ENCODE peak calls at places on chromosomes 3 and 15, in nine cellular contexts. One of them, this sample, is unnamed.
A peak's percentile ranks its signal among the peaks of the same experiment; 100 is the strongest.

GRCh38 chr3:113531826-113532697 is at the start of gene SIDT1:
- DNase-seq in left kidney: peak; percentile 73
- DNase-seq in germinal center: peak; percentile 69
- DNase-seq in Kasumi-1: peak; percentile 72
- DNase-seq in stromal cell of bone marrow: no peak
- DNase-seq in H9: peak; percentile 42
- DNase-seq in NCI-H1092: peak; percentile 6
- DNase-seq in T-helper 1 cell: peak; percentile 24
- DNase-seq in heart right ventricle: no peak
- DNase-seq in this sample: peak; percentile 91

GRCh38 chr15:69897471-69898237 is 200.1 kb downstream of the TLE3 start:
- DNase-seq in left kidney: no peak
- DNase-seq in germinal center: no peak
- DNase-seq in Kasumi-1: no peak
- DNase-seq in stromal cell of bone marrow: no peak
- DNase-seq in H9: no peak
- DNase-seq in NCI-H1092: no peak
- DNase-seq in T-helper 1 cell: no peak
- DNase-seq in heart right ventricle: no peak
- DNase-seq in this sample: no peak

GRCh38 chr15:94021621-94022320 is 209.6 kb upstream of the MCTP2 start:
- DNase-seq in left kidney: no peak
- DNase-seq in germinal center: no peak
- DNase-seq in Kasumi-1: no peak
- DNase-seq in stromal cell of bone marrow: no peak
- DNase-seq in H9: no peak
- DNase-seq in NCI-H1092: no peak
- DNase-seq in T-helper 1 cell: no peak
- DNase-seq in heart right ventricle: no peak
- DNase-seq in this sample: no peak

GRCh38 chr3:107412376-107412775 is 35.1 kb downstream of the CCDC54 start:
- DNase-seq in left kidney: no peak
- DNase-seq in germinal center: no peak
- DNase-seq in Kasumi-1: no peak
- DNase-seq in stromal cell of bone marrow: no peak
- DNase-seq in H9: no peak
- DNase-seq in NCI-H1092: no peak
- DNase-seq in T-helper 1 cell: no peak
- DNase-seq in heart right ventricle: no peak
- DNase-seq in this sample: no peak

GRCh38 chr15:50415752-50416404 is 8.3 kb upstream of the USP8 start:
- DNase-seq in left kidney: no peak
- DNase-seq in germinal center: no peak
- DNase-seq in Kasumi-1: no peak
- DNase-seq in stromal cell of bone marrow: no peak
- DNase-seq in H9: peak; percentile 39
- DNase-seq in NCI-H1092: no peak
- DNase-seq in T-helper 1 cell: no peak
- DNase-seq in heart right ventricle: no peak
- DNase-seq in this sample: peak; percentile 26

GRCh38 chr3:149435936-149436885 is 38.3 kb upstream of the TM4SF4 start:
- DNase-seq in left kidney: no peak
- DNase-seq in germinal center: no peak
- DNase-seq in Kasumi-1: no peak
- DNase-seq in stromal cell of bone marrow: no peak
- DNase-seq in H9: no peak
- DNase-seq in NCI-H1092: no peak
- DNase-seq in T-helper 1 cell: no peak
- DNase-seq in heart right ventricle: no peak
- DNase-seq in this sample: no peak

GRCh38 chr3:50708620-50709019 is 33.9 kb downstream of the DOCK3 start:
- DNase-seq in left kidney: no peak
- DNase-seq in germinal center: no peak
- DNase-seq in Kasumi-1: no peak
- DNase-seq in stromal cell of bone marrow: no peak
- DNase-seq in H9: no peak
- DNase-seq in NCI-H1092: no peak
- DNase-seq in T-helper 1 cell: no peak
- DNase-seq in heart right ventricle: peak; percentile 16
- DNase-seq in this sample: no peak

GRCh38 chr3:197088370-197088769 is 58.8 kb upstream of the MELTF start:
- DNase-seq in left kidney: peak; percentile 87
- DNase-seq in germinal center: peak; percentile 3
- DNase-seq in Kasumi-1: peak; percentile 89
- DNase-seq in stromal cell of bone marrow: no peak
- DNase-seq in H9: no peak
- DNase-seq in NCI-H1092: no peak
- DNase-seq in T-helper 1 cell: no peak
- DNase-seq in heart right ventricle: no peak
- DNase-seq in this sample: peak; percentile 32

GRCh38 chr3:12143949-12144504 is 14.7 kb downstream of the TIMP4 start:
- DNase-seq in left kidney: no peak
- DNase-seq in germinal center: no peak
- DNase-seq in Kasumi-1: no peak
- DNase-seq in stromal cell of bone marrow: peak; percentile 43
- DNase-seq in H9: no peak
- DNase-seq in NCI-H1092: no peak
- DNase-seq in T-helper 1 cell: no peak
- DNase-seq in heart right ventricle: peak; percentile 52
- DNase-seq in this sample: no peak

GRCh38 chr3:188217011-188217463 is 63.1 kb downstream of the LPP start:
- DNase-seq in left kidney: peak; percentile 5
- DNase-seq in germinal center: no peak
- DNase-seq in Kasumi-1: no peak
- DNase-seq in stromal cell of bone marrow: no peak
- DNase-seq in H9: no peak
- DNase-seq in NCI-H1092: no peak
- DNase-seq in T-helper 1 cell: no peak
- DNase-seq in heart right ventricle: no peak
- DNase-seq in this sample: peak; percentile 51

GRCh38 chr3:110685630-110686029 is 386.0 kb upstream of the NECTIN3 start:
- DNase-seq in left kidney: no peak
- DNase-seq in germinal center: no peak
- DNase-seq in Kasumi-1: no peak
- DNase-seq in stromal cell of bone marrow: no peak
- DNase-seq in H9: no peak
- DNase-seq in NCI-H1092: no peak
- DNase-seq in T-helper 1 cell: no peak
- DNase-seq in heart right ventricle: no peak
- DNase-seq in this sample: no peak

GRCh38 chr15:101182215-101182614 is 69.6 kb downstream of the CHSY1 start:
- DNase-seq in left kidney: no peak
- DNase-seq in germinal center: no peak
- DNase-seq in Kasumi-1: no peak
- DNase-seq in stromal cell of bone marrow: no peak
- DNase-seq in H9: no peak
- DNase-seq in NCI-H1092: no peak
- DNase-seq in T-helper 1 cell: no peak
- DNase-seq in heart right ventricle: no peak
- DNase-seq in this sample: no peak

GRCh38 chr3:97967966-97968365 is 4.3 kb downstream of the RIOX2 start:
- DNase-seq in left kidney: no peak
- DNase-seq in germinal center: no peak
- DNase-seq in Kasumi-1: no peak
- DNase-seq in stromal cell of bone marrow: no peak
- DNase-seq in H9: peak; percentile 56
- DNase-seq in NCI-H1092: no peak
- DNase-seq in T-helper 1 cell: no peak
- DNase-seq in heart right ventricle: no peak
- DNase-seq in this sample: no peak

GRCh38 chr15:88016373-88016772 is 240.2 kb downstream of the NTRK3 start:
- DNase-seq in left kidney: no peak
- DNase-seq in germinal center: no peak
- DNase-seq in Kasumi-1: no peak
- DNase-seq in stromal cell of bone marrow: no peak
- DNase-seq in H9: no peak
- DNase-seq in NCI-H1092: no peak
- DNase-seq in T-helper 1 cell: no peak
- DNase-seq in heart right ventricle: no peak
- DNase-seq in this sample: no peak

GRCh38 chr3:197343656-197344408 is 45.4 kb upstream of the DLG1 start:
- DNase-seq in left kidney: no peak
- DNase-seq in germinal center: no peak
- DNase-seq in Kasumi-1: no peak
- DNase-seq in stromal cell of bone marrow: no peak
- DNase-seq in H9: no peak
- DNase-seq in NCI-H1092: no peak
- DNase-seq in T-helper 1 cell: no peak
- DNase-seq in heart right ventricle: no peak
- DNase-seq in this sample: no peak

GRCh38 chr3:9397911-9398714 is 698 bp downstream of the SETD5 start:
- DNase-seq in left kidney: peak; percentile 78
- DNase-seq in germinal center: peak; percentile 37
- DNase-seq in Kasumi-1: peak; percentile 64
- DNase-seq in stromal cell of bone marrow: no peak
- DNase-seq in H9: peak; percentile 34
- DNase-seq in NCI-H1092: no peak
- DNase-seq in T-helper 1 cell: no peak
- DNase-seq in heart right ventricle: peak; percentile 27
- DNase-seq in this sample: peak; percentile 68